ENCODE peak calls at places on chromosomes 4 and X, in six cellular contexts. M is ELR; D is caudate nucleus; B is mesenchymal stem cell; W is CD8-positive, alpha-beta T cell; X is RPMI8226. G is an unnamed sample.
A peak's percentile ranks its signal among the peaks of the same experiment; 100 is the strongest.

GRCh38 chrX:20427173-20427770 is 160.6 kb upstream of the RPS6KA3 start:
- DNase-seq in M (peak; percentile 1), D (no peak), B (no peak), W (no peak), X (no peak), G (no peak)

GRCh38 chrX:70128071-70128470 is 5.2 kb upstream of the IGBP1 start:
- DNase-seq in M (no peak), D (no peak), B (no peak), W (no peak), X (no peak), G (no peak)

GRCh38 chrX:56783450-56783831 is 54.4 kb downstream of the NBDY start:
- DNase-seq in M (no peak), D (peak; percentile 34), B (no peak), W (no peak), X (no peak), G (peak; percentile 71)

GRCh38 chr4:8920969-8921368 is 49.3 kb upstream of the HMX1 start:
- DNase-seq in M (no peak), D (no peak), B (no peak), W (no peak), X (no peak), G (no peak)

GRCh38 chrX:136214551-136214950 is 36.6 kb downstream of the MAP7D3 start:
- DNase-seq in M (peak; percentile 92), D (no peak), B (peak; percentile 89), W (no peak), X (no peak), G (no peak)

GRCh38 chrX:132022115-132022862 is 813 bp upstream of the STK26 start:
- DNase-seq in M (no peak), D (no peak), B (peak; percentile 34), W (peak; percentile 22), X (peak; percentile 27), G (peak; percentile 49)

GRCh38 chr4:140266958-140267568 is 106.4 kb upstream of the SCOC start:
- DNase-seq in M (peak; percentile 88), D (no peak), B (no peak), W (no peak), X (no peak), G (no peak)

GRCh38 chr4:176622251-176622968 is 170.3 kb downstream of the VEGFC start:
- DNase-seq in M (no peak), D (no peak), B (peak; percentile 80), W (no peak), X (no peak), G (no peak)

GRCh38 chr4:169407217-169407845 is 136.6 kb upstream of the SH3RF1 start:
- DNase-seq in M (no peak), D (no peak), B (peak; percentile 28), W (no peak), X (no peak), G (no peak)

GRCh38 chr4:189035091-189035490 is 895.9 kb downstream of the TRIML1 start:
- DNase-seq in M (no peak), D (no peak), B (no peak), W (no peak), X (no peak), G (no peak)